ENCODE peak calls at places on chromosomes 13 and 19, in four cellular contexts. D is NB4, E is heart left ventricle, P is upper lobe of left lung. N is an unnamed sample.

GRCh38 chr19:48501961-48502719 is 9.5 kb downstream of the LMTK3 start:
- DNase-seq in D (peak), E (no peak), P (peak), N (peak)

GRCh38 chr13:33363328-33363727 is 77.8 kb upstream of the STARD13 start:
- DNase-seq in D (peak), E (no peak), P (no peak), N (no peak)

GRCh38 chr13:44853641-44854040 is 135.6 kb downstream of the NUFIP1 start:
- DNase-seq in D (no peak), E (no peak), P (peak), N (no peak)

GRCh38 chr19:16628183-16628983 is at the start of gene MED26:
- DNase-seq in D (peak), E (peak), P (peak), N (peak)

GRCh38 chr19:56170261-56170660 is 5.5 kb upstream of the GALP start:
- DNase-seq in D (peak), E (peak), P (peak), N (peak)

GRCh38 chr13:77872995-77873394 is 45.6 kb downstream of the EDNRB start:
- DNase-seq in D (no peak), E (no peak), P (no peak), N (no peak)

GRCh38 chr19:33214621-33215020 is 11.0 kb downstream of the SLC7A10 start:
- DNase-seq in D (peak), E (no peak), P (no peak), N (no peak)

GRCh38 chr13:31093145-31093885 is 68.4 kb downstream of the HSPH1 start:
- DNase-seq in D (no peak), E (no peak), P (no peak), N (no peak)

GRCh38 chr19:48319647-48320537 is 5.5 kb upstream of the EMP3 start:
- DNase-seq in D (peak), E (peak), P (peak), N (peak)

GRCh38 chr19:12723643-12724426 is at the start of gene TNPO2:
- DNase-seq in D (peak), E (peak), P (peak), N (peak)

GRCh38 chr19:33500586-33500985 is 21.0 kb downstream of the PEPD start:
- DNase-seq in D (no peak), E (peak), P (no peak), N (peak)

DNA sequence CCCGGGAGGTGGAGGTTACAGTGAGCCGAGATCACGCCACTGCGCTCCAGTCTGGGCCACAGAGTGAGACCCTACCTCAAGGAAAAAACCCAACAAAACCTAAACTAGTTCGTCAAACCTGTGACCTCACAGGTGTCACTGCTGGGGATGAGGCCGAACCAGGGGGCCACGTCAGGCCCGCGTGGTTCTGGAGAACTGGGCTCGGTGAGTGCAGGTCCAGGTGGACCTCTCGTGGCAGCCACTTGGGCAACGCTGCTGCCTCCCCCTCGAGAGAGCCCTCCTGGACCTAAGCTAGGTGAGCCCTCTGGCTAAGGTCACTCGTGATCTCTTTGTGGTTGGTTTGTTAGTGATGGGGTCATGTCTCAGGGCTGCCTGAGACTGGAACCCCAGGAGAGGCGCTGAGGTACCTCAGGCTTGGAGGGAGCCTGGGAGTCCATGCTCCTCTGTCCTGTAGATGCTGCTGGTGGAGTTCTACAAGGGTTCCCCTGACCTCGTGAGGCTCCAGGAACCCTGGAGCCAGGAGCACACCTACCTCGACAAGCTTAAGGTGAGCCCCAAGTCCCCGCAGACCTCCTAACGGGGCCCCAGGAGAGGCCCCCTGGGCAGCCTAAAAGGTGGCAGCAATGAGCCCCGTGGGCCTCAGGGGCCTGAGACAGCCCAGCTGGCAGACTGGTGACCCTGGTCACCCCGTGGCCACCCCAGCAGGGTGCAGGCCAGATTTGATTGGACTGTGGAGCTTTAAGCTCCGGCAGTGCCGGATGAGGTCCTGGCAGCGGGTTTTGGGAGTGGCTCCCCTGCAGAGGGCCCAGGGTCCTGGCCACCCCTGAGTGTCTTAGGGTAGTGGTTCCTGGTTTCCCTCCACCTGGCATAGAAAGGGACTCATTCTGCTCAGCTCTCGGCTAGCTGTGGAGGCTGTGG is 15.6 kb downstream of the MPND start:
- DNase-seq in D (no peak), E (no peak), P (no peak), N (no peak)
- TF ChIP-seq POLR2A in D (no peak), E (no peak), P (no peak), N (no peak)

GRCh38 chr19:11038511-11038910 is 50.8 kb upstream of the LDLR start:
- DNase-seq in D (no peak), E (no peak), P (no peak), N (no peak)

GRCh38 chr19:11033763-11034162 is 55.5 kb upstream of the LDLR start:
- DNase-seq in D (no peak), E (no peak), P (no peak), N (no peak)

GRCh38 chr19:11034449-11035213 is 54.6 kb upstream of the LDLR start:
- DNase-seq in D (peak), E (no peak), P (no peak), N (no peak)

GRCh38 chr19:11033251-11033650 is 56.0 kb upstream of the LDLR start:
- DNase-seq in D (no peak), E (no peak), P (no peak), N (no peak)

GRCh38 chr19:11035441-11036377 is 53.6 kb upstream of the LDLR start:
- DNase-seq in D (peak), E (peak), P (peak), N (peak)
- TF ChIP-seq POLR2A in D (no peak), E (no peak), P (no peak), N (no peak)

GRCh38 chr19:45862564-45863334 is at the start of gene SYMPK:
- DNase-seq in D (peak), E (peak), P (peak), N (peak)
- TF ChIP-seq POLR2A in D (peak), E (no peak), P (peak), N (peak)

GRCh38 chr13:38415233-38415632 is 65.6 kb downstream of the UFM1 start:
- DNase-seq in D (peak), E (peak), P (no peak), N (no peak)
- TF ChIP-seq POLR2A in D (no peak), E (no peak), P (no peak), N (no peak)

GRCh38 chr13:80438521-80438920 is 97.6 kb upstream of the SPRY2 start:
- DNase-seq in D (no peak), E (no peak), P (no peak), N (no peak)
- TF ChIP-seq POLR2A in D (no peak), E (no peak), P (no peak), N (no peak)

GRCh38 chr19:50333235-50333736 is 4.1 kb upstream of the KCNC3 start:
- DNase-seq in D (no peak), E (peak), P (peak), N (peak)
- TF ChIP-seq POLR2A in D (no peak), E (no peak), P (no peak), N (no peak)

DNA sequence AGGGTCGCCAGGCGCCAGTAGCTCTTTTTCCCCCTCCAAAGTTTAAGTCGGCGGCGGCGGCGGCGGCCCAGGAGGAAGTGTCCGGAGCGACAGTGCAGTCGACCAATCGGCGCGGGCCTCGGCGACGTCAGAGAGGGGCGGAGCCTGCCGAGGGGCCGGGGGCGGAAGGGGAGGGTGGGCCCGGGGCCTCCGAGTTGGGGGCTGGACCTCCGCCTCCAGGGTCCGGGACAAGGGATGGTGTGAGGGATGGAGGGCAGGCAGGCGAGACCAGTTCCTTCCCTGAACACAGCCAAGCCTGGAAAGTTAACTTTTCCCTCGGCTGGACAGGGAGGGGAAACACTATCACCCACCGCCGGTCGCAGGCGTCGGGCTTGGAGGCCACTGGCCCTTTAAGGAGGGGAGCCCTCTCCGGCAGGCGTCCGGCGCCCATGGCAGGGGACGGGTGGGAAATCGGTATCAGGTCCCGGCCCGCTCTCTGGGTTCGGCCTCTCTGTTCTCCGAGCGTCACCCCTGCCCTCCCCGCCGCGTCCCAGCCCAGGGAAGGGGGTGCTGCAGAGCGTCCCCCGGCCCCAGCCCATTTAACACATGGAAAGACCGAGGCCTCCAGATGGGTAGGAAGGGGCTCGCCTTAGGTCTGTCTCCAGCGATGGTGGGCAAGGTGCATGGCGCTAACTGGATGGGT is at the start of gene PRKD2:
- DNase-seq in D (peak), E (peak), P (peak), N (peak)
- TF ChIP-seq POLR2A in D (peak), E (no peak), P (peak), N (no peak)

GRCh38 chr19:45901912-45902650 is at the start of gene MYPOP:
- DNase-seq in D (peak), E (no peak), P (no peak), N (no peak)

GRCh38 chr19:45905016-45905415 is 2.6 kb upstream of the MYPOP start:
- DNase-seq in D (no peak), E (no peak), P (no peak), N (no peak)

GRCh38 chr19:45901432-45901903 is 945 bp downstream of the MYPOP start:
- DNase-seq in D (peak), E (peak), P (peak), N (peak)

GRCh38 chr19:45900661-45901431 is 1.6 kb downstream of the MYPOP start:
- DNase-seq in D (no peak), E (no peak), P (no peak), N (no peak)

DNA sequence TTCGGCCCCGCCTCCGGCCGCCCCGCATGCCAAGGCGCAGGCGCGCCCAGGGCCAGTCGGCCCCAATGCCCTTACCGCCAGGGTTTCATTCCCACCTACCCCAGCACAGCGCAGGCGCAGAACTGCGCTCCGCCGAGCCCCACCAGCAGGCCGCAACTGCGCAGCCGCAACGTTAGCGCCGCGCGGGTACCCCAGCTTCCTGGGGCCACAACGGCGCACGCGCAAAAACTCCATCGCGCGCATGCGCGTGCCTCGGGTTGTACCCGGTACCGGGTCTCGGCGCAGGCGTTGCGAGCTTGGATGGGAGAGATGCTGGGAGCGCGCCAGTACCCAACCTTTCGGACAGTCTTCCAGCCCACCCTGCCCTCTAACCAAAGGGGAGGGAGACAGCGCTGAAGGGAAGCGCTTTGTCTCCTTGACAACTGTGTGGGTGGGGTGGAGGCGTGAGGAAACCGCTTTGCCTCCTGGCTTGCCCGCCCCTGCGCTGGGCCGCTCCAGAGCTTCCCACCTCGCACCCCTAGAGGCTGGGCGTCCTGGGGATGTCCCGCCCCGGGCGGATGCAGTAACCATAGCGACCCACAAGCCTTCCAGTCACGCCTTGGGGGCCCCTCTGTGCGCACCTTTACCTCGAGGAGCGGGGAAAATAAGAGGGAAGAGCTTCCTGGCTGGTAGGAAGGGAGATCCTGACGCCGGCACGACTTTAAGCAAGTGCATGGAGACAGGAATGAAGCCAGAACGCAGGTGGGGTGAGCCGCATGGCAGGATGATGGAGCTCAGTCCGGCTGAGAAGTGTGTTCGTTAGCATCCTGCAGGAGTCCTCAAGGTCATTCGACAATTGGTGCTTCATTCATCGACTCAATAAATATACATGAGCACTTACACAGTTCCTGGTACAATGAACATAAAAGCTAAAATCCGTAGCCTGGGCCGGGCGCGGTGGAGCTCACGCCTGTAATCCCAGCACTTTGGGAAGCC is 525 bp upstream of the MYPOP start:
- DNase-seq in D (peak), E (peak), P (peak), N (peak)
- TF ChIP-seq POLR2A in D (peak), E (no peak), P (peak), N (peak)

DNA sequence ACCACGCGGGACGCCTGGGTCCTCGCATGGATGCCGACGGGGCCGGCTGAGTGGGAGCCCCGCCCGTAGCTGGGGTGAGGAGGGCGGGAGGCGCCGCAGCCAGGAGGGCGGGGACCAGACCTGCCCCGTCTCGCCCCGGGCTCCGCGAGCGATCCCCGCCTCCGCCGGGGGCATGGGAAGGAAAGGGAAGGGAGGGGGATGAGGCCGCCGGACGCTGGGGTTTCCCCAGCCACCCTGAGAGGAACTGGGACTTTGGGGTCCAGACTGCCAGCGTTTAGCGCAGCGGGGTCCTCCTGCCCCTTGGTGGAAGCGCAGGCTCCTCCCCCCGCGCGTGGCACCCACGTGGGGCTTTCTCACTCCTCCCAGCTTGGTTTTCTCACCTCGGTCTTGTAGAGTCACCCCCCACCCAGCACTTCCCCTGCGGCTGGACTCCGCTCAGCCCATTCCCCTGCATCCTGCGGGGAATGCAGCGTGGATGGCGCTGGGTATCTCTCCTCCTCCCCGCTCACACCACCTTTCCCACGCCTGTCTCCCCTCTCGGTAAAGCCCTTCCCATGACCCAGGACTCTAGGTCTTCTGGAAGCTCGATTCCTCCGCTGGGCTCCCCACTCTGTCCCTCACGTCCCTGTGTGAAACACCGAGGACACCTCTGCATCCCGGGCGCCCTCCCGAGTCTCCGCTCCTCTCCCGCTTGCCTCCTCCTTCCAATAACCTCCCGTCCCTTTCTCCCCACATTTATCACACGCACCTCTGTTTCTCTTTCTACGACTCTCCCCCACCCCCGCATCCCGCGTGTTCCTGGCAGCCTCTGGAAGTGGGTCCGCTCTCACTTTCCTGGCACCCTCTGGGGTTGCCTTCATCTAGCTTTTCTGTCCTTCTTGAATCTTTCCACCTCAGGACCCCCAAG is 2.1 kb downstream of the TGFB1 start:
- DNase-seq in D (peak), E (peak), P (peak), N (peak)
- TF ChIP-seq POLR2A in D (no peak), E (no peak), P (peak), N (no peak)

GRCh38 chr19:38229585-38230073 is 5.6 kb upstream of the DPF1 start:
- DNase-seq in D (peak), E (peak), P (peak), N (peak)
- TF ChIP-seq POLR2A in D (no peak), E (no peak), P (no peak), N (no peak)